ENCODE peak calls at places on chromosome 21, in five cellular contexts. K is A549, T is GM12864, N is astrocyte of the spinal cord, G is NB4. Y is an unnamed sample.

GRCh38 chr21:17925900-17926299 is 106.7 kb upstream of the C21orf91 start:
- DNase-seq in N (peak), K (no peak), T (no peak), G (peak), Y (peak)

GRCh38 chr21:40587786-40588353 is 259.1 kb downstream of the DSCAM start:
- DNase-seq in K (no peak), N (no peak), G (no peak), T (no peak), Y (peak)

GRCh38 chr21:40699366-40699765 is 147.6 kb downstream of the DSCAM start:
- DNase-seq in G (no peak), K (no peak), N (no peak), T (no peak), Y (no peak)

GRCh38 chr21:25626752-25627151 is 12.3 kb upstream of the JAM2 start:
- DNase-seq in N (no peak), G (no peak), K (no peak), T (no peak), Y (no peak)

GRCh38 chr21:14070968-14071367 is 139.8 kb downstream of the LIPI start:
- DNase-seq in T (no peak), K (no peak), N (no peak), G (no peak), Y (no peak)

GRCh38 chr21:27079807-27080206 is 112.9 kb upstream of the ADAMTS5 start:
- DNase-seq in G (no peak), K (no peak), N (no peak), T (no peak), Y (no peak)

GRCh38 chr21:39074508-39074907 is 108.7 kb downstream of the PSMG1 start:
- DNase-seq in G (no peak), T (no peak), N (no peak), K (no peak), Y (no peak)

GRCh38 chr21:32813265-32813903 is 41.8 kb upstream of the PAXBP1 start:
- DNase-seq in N (no peak), G (no peak), K (no peak), T (no peak), Y (no peak)

GRCh38 chr21:31873696-31874599 is 1.1 kb downstream of the HUNK start:
- DNase-seq in N (no peak), T (no peak), K (peak), G (peak), Y (peak)

GRCh38 chr21:30238168-30238567 is 22.3 kb upstream of the CLDN8 start:
- DNase-seq in K (no peak), T (no peak), N (no peak), G (no peak), Y (no peak)

DNA sequence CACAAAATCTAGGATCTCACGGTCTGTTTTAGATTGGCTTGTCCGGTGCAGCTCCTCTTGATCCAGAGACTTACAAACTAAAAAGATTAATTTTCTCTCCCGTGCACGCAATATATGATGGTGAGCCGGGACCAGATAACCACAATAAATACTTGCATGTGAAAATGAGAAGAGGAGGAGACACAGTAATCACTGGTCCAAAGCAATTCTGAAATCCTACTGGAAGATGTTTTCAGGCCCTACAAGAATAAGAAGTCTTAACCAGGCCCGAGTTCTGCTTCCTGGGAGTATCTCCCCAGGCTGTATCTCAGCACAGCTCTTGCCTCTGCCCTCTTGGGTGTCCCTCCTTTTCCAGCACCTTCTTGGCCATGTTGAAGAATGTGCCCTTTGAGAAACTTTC is 1.0 kb upstream of the WDR4 start:
- DNase-seq in T (no peak), N (no peak), K (no peak), G (no peak), Y (no peak)
- H3K4me3 ChIP-seq in T (peak), N (peak), K (peak), G (peak), Y (no peak)

GRCh38 chr21:37574751-37575150 is 208.2 kb downstream of the DYRK1A start:
- DNase-seq in G (no peak), N (no peak), T (no peak), K (no peak), Y (no peak)

GRCh38 chr21:37574316-37574715 is 207.7 kb downstream of the DYRK1A start:
- DNase-seq in K (no peak), N (no peak), G (no peak), T (no peak), Y (no peak)

GRCh38 chr21:37578471-37579126 is 212.0 kb downstream of the DYRK1A start:
- DNase-seq in N (no peak), G (no peak), T (no peak), K (no peak), Y (no peak)

GRCh38 chr21:37579356-37579755 is 212.8 kb downstream of the DYRK1A start:
- DNase-seq in K (no peak), T (no peak), G (no peak), N (no peak), Y (no peak)

GRCh38 chr21:37575536-37576083 is 209.0 kb downstream of the DYRK1A start:
- DNase-seq in K (no peak), G (no peak), N (no peak), T (no peak), Y (no peak)
- H3K4me3 ChIP-seq in K (no peak), G (no peak), N (no peak), T (no peak), Y (no peak)

DNA sequence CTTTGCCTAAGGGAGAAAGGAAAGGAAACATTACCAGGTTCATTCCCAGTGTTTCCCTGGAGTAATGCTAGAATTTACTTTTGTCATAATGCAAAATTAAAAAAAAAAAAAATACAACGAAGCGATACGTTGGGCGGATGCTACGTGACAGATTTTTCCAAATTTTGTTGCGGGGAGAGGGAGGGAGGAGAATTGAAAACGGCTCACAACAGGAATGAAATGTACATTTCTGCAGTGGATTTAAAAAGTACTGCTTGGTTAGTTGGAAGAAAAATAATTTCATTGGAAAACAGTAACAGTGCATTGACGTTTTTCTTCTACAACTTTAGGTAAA is 157.5 kb downstream of the RUNX1 start:
- DNase-seq in T (no peak), N (no peak), G (no peak), K (no peak), Y (no peak)
- H3K4me3 ChIP-seq in T (no peak), N (peak), G (peak), K (peak), Y (no peak)

DNA sequence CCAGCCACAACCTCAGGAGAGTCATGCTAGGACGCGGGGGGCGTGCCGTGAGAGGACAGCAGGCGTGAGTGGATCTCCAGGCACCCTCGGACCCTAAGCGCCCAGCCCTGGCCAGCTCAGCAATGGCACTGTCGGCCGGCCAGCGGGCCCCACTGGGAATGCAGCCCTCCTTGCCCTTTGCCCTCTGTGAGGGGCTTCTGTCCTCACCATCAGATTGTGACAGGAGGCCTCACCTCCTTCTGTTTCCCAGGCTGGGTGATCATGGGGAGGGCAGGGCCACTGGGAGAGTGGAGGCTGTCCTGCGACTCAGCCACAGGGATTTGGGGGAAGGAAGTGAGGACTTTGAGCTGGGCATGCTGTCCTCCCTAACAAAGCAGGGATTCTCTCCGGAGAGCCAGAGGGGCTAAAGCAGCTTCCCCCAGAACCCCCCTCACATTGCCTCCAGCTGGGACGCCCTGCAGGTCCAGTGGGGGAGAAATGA is 6.6 kb upstream of the LRRC3 start:
- DNase-seq in T (no peak), K (no peak), N (no peak), G (no peak), Y (peak)
- H3K4me3 ChIP-seq in T (no peak), K (no peak), N (no peak), G (no peak), Y (no peak)

DNA sequence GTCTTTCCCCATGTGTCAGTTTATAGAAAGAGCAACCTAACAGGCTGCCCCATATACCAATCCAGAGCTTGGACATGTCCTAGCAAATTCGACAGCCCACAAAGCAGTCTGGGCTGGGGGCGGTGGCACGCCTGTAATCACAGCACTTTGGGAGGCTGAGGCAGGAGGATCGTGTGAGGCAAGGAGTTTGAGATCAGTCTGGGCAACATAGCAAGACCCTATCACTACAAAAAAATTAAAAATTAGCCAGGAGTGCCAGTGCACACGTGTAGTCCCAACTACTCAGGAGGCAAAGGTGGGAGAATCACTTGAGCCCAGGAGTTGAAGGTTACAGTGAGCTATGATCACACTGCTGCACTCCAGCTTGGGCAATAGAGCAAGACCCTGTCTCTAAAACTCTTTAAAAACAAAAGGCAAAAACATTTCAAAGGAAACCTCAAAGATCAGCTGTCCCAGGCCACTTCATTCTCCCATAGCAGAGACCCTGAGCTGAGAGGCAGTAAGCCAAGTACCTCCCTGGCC is 54.4 kb downstream of the SETD4 start:
- DNase-seq in G (no peak), T (no peak), K (no peak), N (no peak), Y (no peak)
- H3K4me3 ChIP-seq in G (no peak), T (no peak), K (no peak), N (no peak), Y (no peak)